ENCODE peak calls at places on chromosomes 6 and 20, in six cellular contexts. One of them, this sample, is unnamed.

GRCh38 chr6:101716810-101717209 is 323.3 kb downstream of the GRIK2 start:
- DNase-seq in suprapubic skin: no peak
- DNase-seq in foreskin keratinocyte: no peak
- DNase-seq in kidney tubule cell: no peak
- DNase-seq in activated CD4-positive, alpha-beta T cell treated with anti-CD3 and anti-CD28 coated beads, Interleukin-2, amount 50 U/mL, for 24 hours: no peak
- DNase-seq in activated CD8-positive, alpha-beta memory T cell treated with anti-CD3 and anti-CD28 coated beads, Interleukin-2, amount 10 ng/mL, durations not matched to agents 7 days and 5 days: no peak
- DNase-seq in this sample: no peak

GRCh38 chr6:23659125-23659524 is 466.9 kb upstream of the NRSN1 start:
- DNase-seq in suprapubic skin: no peak
- DNase-seq in foreskin keratinocyte: no peak
- DNase-seq in kidney tubule cell: peak; percentile 33
- DNase-seq in activated CD4-positive, alpha-beta T cell treated with anti-CD3 and anti-CD28 coated beads, Interleukin-2, amount 50 U/mL, for 24 hours: no peak
- DNase-seq in activated CD8-positive, alpha-beta memory T cell treated with anti-CD3 and anti-CD28 coated beads, Interleukin-2, amount 10 ng/mL, durations not matched to agents 7 days and 5 days: no peak
- DNase-seq in this sample: no peak

GRCh38 chr20:9611921-9612320 is 97.5 kb downstream of the LAMP5 start:
- DNase-seq in suprapubic skin: no peak
- DNase-seq in foreskin keratinocyte: no peak
- DNase-seq in kidney tubule cell: no peak
- DNase-seq in activated CD4-positive, alpha-beta T cell treated with anti-CD3 and anti-CD28 coated beads, Interleukin-2, amount 50 U/mL, for 24 hours: no peak
- DNase-seq in activated CD8-positive, alpha-beta memory T cell treated with anti-CD3 and anti-CD28 coated beads, Interleukin-2, amount 10 ng/mL, durations not matched to agents 7 days and 5 days: no peak
- DNase-seq in this sample: no peak

GRCh38 chr6:166008441-166009369 is 158.9 kb downstream of the TBXT start:
- DNase-seq in suprapubic skin: no peak
- DNase-seq in foreskin keratinocyte: no peak
- DNase-seq in kidney tubule cell: no peak
- DNase-seq in activated CD4-positive, alpha-beta T cell treated with anti-CD3 and anti-CD28 coated beads, Interleukin-2, amount 50 U/mL, for 24 hours: no peak
- DNase-seq in activated CD8-positive, alpha-beta memory T cell treated with anti-CD3 and anti-CD28 coated beads, Interleukin-2, amount 10 ng/mL, durations not matched to agents 7 days and 5 days: no peak
- DNase-seq in this sample: no peak

GRCh38 chr6:128351255-128351514 is 169.2 kb downstream of the PTPRK start:
- DNase-seq in suprapubic skin: no peak
- DNase-seq in foreskin keratinocyte: no peak
- DNase-seq in kidney tubule cell: no peak
- DNase-seq in activated CD4-positive, alpha-beta T cell treated with anti-CD3 and anti-CD28 coated beads, Interleukin-2, amount 50 U/mL, for 24 hours: no peak
- DNase-seq in activated CD8-positive, alpha-beta memory T cell treated with anti-CD3 and anti-CD28 coated beads, Interleukin-2, amount 10 ng/mL, durations not matched to agents 7 days and 5 days: no peak
- DNase-seq in this sample: no peak

GRCh38 chr6:135358251-135358821 is 139.2 kb downstream of the AHI1 start:
- DNase-seq in suprapubic skin: no peak
- DNase-seq in foreskin keratinocyte: peak; percentile 87
- DNase-seq in kidney tubule cell: peak; percentile 75
- DNase-seq in activated CD4-positive, alpha-beta T cell treated with anti-CD3 and anti-CD28 coated beads, Interleukin-2, amount 50 U/mL, for 24 hours: no peak
- DNase-seq in activated CD8-positive, alpha-beta memory T cell treated with anti-CD3 and anti-CD28 coated beads, Interleukin-2, amount 10 ng/mL, durations not matched to agents 7 days and 5 days: no peak
- DNase-seq in this sample: peak; percentile 26

GRCh38 chr6:159829515-159829914 is 29.4 kb downstream of the PNLDC1 start:
- DNase-seq in suprapubic skin: no peak
- DNase-seq in foreskin keratinocyte: peak; percentile 45
- DNase-seq in kidney tubule cell: no peak
- DNase-seq in activated CD4-positive, alpha-beta T cell treated with anti-CD3 and anti-CD28 coated beads, Interleukin-2, amount 50 U/mL, for 24 hours: no peak
- DNase-seq in activated CD8-positive, alpha-beta memory T cell treated with anti-CD3 and anti-CD28 coated beads, Interleukin-2, amount 10 ng/mL, durations not matched to agents 7 days and 5 days: no peak
- DNase-seq in this sample: no peak

GRCh38 chr20:478949-479429 is 16.7 kb upstream of the TBC1D20 start:
- DNase-seq in suprapubic skin: no peak
- DNase-seq in foreskin keratinocyte: peak; percentile 19
- DNase-seq in kidney tubule cell: peak; percentile 63
- DNase-seq in activated CD4-positive, alpha-beta T cell treated with anti-CD3 and anti-CD28 coated beads, Interleukin-2, amount 50 U/mL, for 24 hours: no peak
- DNase-seq in activated CD8-positive, alpha-beta memory T cell treated with anti-CD3 and anti-CD28 coated beads, Interleukin-2, amount 10 ng/mL, durations not matched to agents 7 days and 5 days: no peak
- DNase-seq in this sample: peak; percentile 57

GRCh38 chr6:157033428-157034140 is 256.4 kb downstream of the ARID1B start:
- DNase-seq in suprapubic skin: no peak
- DNase-seq in foreskin keratinocyte: no peak
- DNase-seq in kidney tubule cell: no peak
- DNase-seq in activated CD4-positive, alpha-beta T cell treated with anti-CD3 and anti-CD28 coated beads, Interleukin-2, amount 50 U/mL, for 24 hours: no peak
- DNase-seq in activated CD8-positive, alpha-beta memory T cell treated with anti-CD3 and anti-CD28 coated beads, Interleukin-2, amount 10 ng/mL, durations not matched to agents 7 days and 5 days: no peak
- DNase-seq in this sample: no peak

GRCh38 chr6:121951918-121952379 is 447.5 kb upstream of the HSF2 start:
- DNase-seq in suprapubic skin: no peak
- DNase-seq in foreskin keratinocyte: peak; percentile 78
- DNase-seq in kidney tubule cell: no peak
- DNase-seq in activated CD4-positive, alpha-beta T cell treated with anti-CD3 and anti-CD28 coated beads, Interleukin-2, amount 50 U/mL, for 24 hours: no peak
- DNase-seq in activated CD8-positive, alpha-beta memory T cell treated with anti-CD3 and anti-CD28 coated beads, Interleukin-2, amount 10 ng/mL, durations not matched to agents 7 days and 5 days: no peak
- DNase-seq in this sample: peak; percentile 26

GRCh38 chr6:128135325-128135724 is 234.5 kb upstream of the THEMIS start:
- DNase-seq in suprapubic skin: no peak
- DNase-seq in foreskin keratinocyte: no peak
- DNase-seq in kidney tubule cell: no peak
- DNase-seq in activated CD4-positive, alpha-beta T cell treated with anti-CD3 and anti-CD28 coated beads, Interleukin-2, amount 50 U/mL, for 24 hours: no peak
- DNase-seq in activated CD8-positive, alpha-beta memory T cell treated with anti-CD3 and anti-CD28 coated beads, Interleukin-2, amount 10 ng/mL, durations not matched to agents 7 days and 5 days: no peak
- DNase-seq in this sample: no peak

GRCh38 chr6:126388235-126388634 is 48.3 kb downstream of the CENPW start:
- DNase-seq in suprapubic skin: no peak
- DNase-seq in foreskin keratinocyte: no peak
- DNase-seq in kidney tubule cell: no peak
- DNase-seq in activated CD4-positive, alpha-beta T cell treated with anti-CD3 and anti-CD28 coated beads, Interleukin-2, amount 50 U/mL, for 24 hours: no peak
- DNase-seq in activated CD8-positive, alpha-beta memory T cell treated with anti-CD3 and anti-CD28 coated beads, Interleukin-2, amount 10 ng/mL, durations not matched to agents 7 days and 5 days: no peak
- DNase-seq in this sample: no peak

GRCh38 chr6:53984163-53984562 is 127.1 kb upstream of the MLIP start:
- DNase-seq in suprapubic skin: no peak
- DNase-seq in foreskin keratinocyte: peak; percentile 97
- DNase-seq in kidney tubule cell: peak; percentile 98
- DNase-seq in activated CD4-positive, alpha-beta T cell treated with anti-CD3 and anti-CD28 coated beads, Interleukin-2, amount 50 U/mL, for 24 hours: no peak
- DNase-seq in activated CD8-positive, alpha-beta memory T cell treated with anti-CD3 and anti-CD28 coated beads, Interleukin-2, amount 10 ng/mL, durations not matched to agents 7 days and 5 days: no peak
- DNase-seq in this sample: peak; percentile 95

GRCh38 chr6:24775520-24776058 is 852 bp downstream of the GMNN start:
- DNase-seq in suprapubic skin: no peak
- DNase-seq in foreskin keratinocyte: peak; percentile 57
- DNase-seq in kidney tubule cell: peak; percentile 64
- DNase-seq in activated CD4-positive, alpha-beta T cell treated with anti-CD3 and anti-CD28 coated beads, Interleukin-2, amount 50 U/mL, for 24 hours: no peak
- DNase-seq in activated CD8-positive, alpha-beta memory T cell treated with anti-CD3 and anti-CD28 coated beads, Interleukin-2, amount 10 ng/mL, durations not matched to agents 7 days and 5 days: peak; percentile 46
- DNase-seq in this sample: peak; percentile 25

GRCh38 chr20:33561981-33562601 is 72.2 kb downstream of the CBFA2T2 start:
- DNase-seq in suprapubic skin: peak; percentile 90
- DNase-seq in foreskin keratinocyte: peak; percentile 70
- DNase-seq in kidney tubule cell: peak; percentile 82
- DNase-seq in activated CD4-positive, alpha-beta T cell treated with anti-CD3 and anti-CD28 coated beads, Interleukin-2, amount 50 U/mL, for 24 hours: no peak
- DNase-seq in activated CD8-positive, alpha-beta memory T cell treated with anti-CD3 and anti-CD28 coated beads, Interleukin-2, amount 10 ng/mL, durations not matched to agents 7 days and 5 days: no peak
- DNase-seq in this sample: peak; percentile 85

GRCh38 chr6:21188505-21189223 is 404.9 kb upstream of the SOX4 start:
- DNase-seq in suprapubic skin: no peak
- DNase-seq in foreskin keratinocyte: peak; percentile 81
- DNase-seq in kidney tubule cell: peak; percentile 14
- DNase-seq in activated CD4-positive, alpha-beta T cell treated with anti-CD3 and anti-CD28 coated beads, Interleukin-2, amount 50 U/mL, for 24 hours: no peak
- DNase-seq in activated CD8-positive, alpha-beta memory T cell treated with anti-CD3 and anti-CD28 coated beads, Interleukin-2, amount 10 ng/mL, durations not matched to agents 7 days and 5 days: no peak
- DNase-seq in this sample: peak; percentile 54

GRCh38 chr6:7229376-7230326 is 83.3 kb downstream of the SSR1 start:
- DNase-seq in suprapubic skin: peak; percentile 55
- DNase-seq in foreskin keratinocyte: no peak
- DNase-seq in kidney tubule cell: no peak
- DNase-seq in activated CD4-positive, alpha-beta T cell treated with anti-CD3 and anti-CD28 coated beads, Interleukin-2, amount 50 U/mL, for 24 hours: no peak
- DNase-seq in activated CD8-positive, alpha-beta memory T cell treated with anti-CD3 and anti-CD28 coated beads, Interleukin-2, amount 10 ng/mL, durations not matched to agents 7 days and 5 days: no peak
- DNase-seq in this sample: no peak

GRCh38 chr20:62020935-62021701 is 44.6 kb downstream of the TAF4 start:
- DNase-seq in suprapubic skin: no peak
- DNase-seq in foreskin keratinocyte: no peak
- DNase-seq in kidney tubule cell: no peak
- DNase-seq in activated CD4-positive, alpha-beta T cell treated with anti-CD3 and anti-CD28 coated beads, Interleukin-2, amount 50 U/mL, for 24 hours: no peak
- DNase-seq in activated CD8-positive, alpha-beta memory T cell treated with anti-CD3 and anti-CD28 coated beads, Interleukin-2, amount 10 ng/mL, durations not matched to agents 7 days and 5 days: no peak
- DNase-seq in this sample: no peak

GRCh38 chr6:34059136-34059731 is 86.7 kb downstream of the GRM4 start:
- DNase-seq in suprapubic skin: no peak
- DNase-seq in foreskin keratinocyte: no peak
- DNase-seq in kidney tubule cell: no peak
- DNase-seq in activated CD4-positive, alpha-beta T cell treated with anti-CD3 and anti-CD28 coated beads, Interleukin-2, amount 50 U/mL, for 24 hours: no peak
- DNase-seq in activated CD8-positive, alpha-beta memory T cell treated with anti-CD3 and anti-CD28 coated beads, Interleukin-2, amount 10 ng/mL, durations not matched to agents 7 days and 5 days: no peak
- DNase-seq in this sample: no peak

GRCh38 chr6:81950877-81951276 is 198.4 kb upstream of the TENT5A start:
- DNase-seq in suprapubic skin: no peak
- DNase-seq in foreskin keratinocyte: peak; percentile 51
- DNase-seq in kidney tubule cell: peak; percentile 56
- DNase-seq in activated CD4-positive, alpha-beta T cell treated with anti-CD3 and anti-CD28 coated beads, Interleukin-2, amount 50 U/mL, for 24 hours: no peak
- DNase-seq in activated CD8-positive, alpha-beta memory T cell treated with anti-CD3 and anti-CD28 coated beads, Interleukin-2, amount 10 ng/mL, durations not matched to agents 7 days and 5 days: no peak
- DNase-seq in this sample: peak; percentile 60

GRCh38 chr6:17630511-17631073 is 30.5 kb downstream of the FAM8A1 start:
- DNase-seq in suprapubic skin: no peak
- DNase-seq in foreskin keratinocyte: no peak
- DNase-seq in kidney tubule cell: no peak
- DNase-seq in activated CD4-positive, alpha-beta T cell treated with anti-CD3 and anti-CD28 coated beads, Interleukin-2, amount 50 U/mL, for 24 hours: no peak
- DNase-seq in activated CD8-positive, alpha-beta memory T cell treated with anti-CD3 and anti-CD28 coated beads, Interleukin-2, amount 10 ng/mL, durations not matched to agents 7 days and 5 days: no peak
- DNase-seq in this sample: no peak

GRCh38 chr20:13416531-13416930 is 195.5 kb downstream of the ISM1 start:
- DNase-seq in suprapubic skin: no peak
- DNase-seq in foreskin keratinocyte: no peak
- DNase-seq in kidney tubule cell: no peak
- DNase-seq in activated CD4-positive, alpha-beta T cell treated with anti-CD3 and anti-CD28 coated beads, Interleukin-2, amount 50 U/mL, for 24 hours: no peak
- DNase-seq in activated CD8-positive, alpha-beta memory T cell treated with anti-CD3 and anti-CD28 coated beads, Interleukin-2, amount 10 ng/mL, durations not matched to agents 7 days and 5 days: no peak
- DNase-seq in this sample: no peak

GRCh38 chr20:57238089-57238488 is 28.4 kb downstream of the BMP7 start:
- DNase-seq in suprapubic skin: no peak
- DNase-seq in foreskin keratinocyte: no peak
- DNase-seq in kidney tubule cell: no peak
- DNase-seq in activated CD4-positive, alpha-beta T cell treated with anti-CD3 and anti-CD28 coated beads, Interleukin-2, amount 50 U/mL, for 24 hours: no peak
- DNase-seq in activated CD8-positive, alpha-beta memory T cell treated with anti-CD3 and anti-CD28 coated beads, Interleukin-2, amount 10 ng/mL, durations not matched to agents 7 days and 5 days: no peak
- DNase-seq in this sample: no peak

GRCh38 chr6:84645000-84645399 is 119.4 kb downstream of the TBX18 start:
- DNase-seq in suprapubic skin: no peak
- DNase-seq in foreskin keratinocyte: no peak
- DNase-seq in kidney tubule cell: peak; percentile 66
- DNase-seq in activated CD4-positive, alpha-beta T cell treated with anti-CD3 and anti-CD28 coated beads, Interleukin-2, amount 50 U/mL, for 24 hours: no peak
- DNase-seq in activated CD8-positive, alpha-beta memory T cell treated with anti-CD3 and anti-CD28 coated beads, Interleukin-2, amount 10 ng/mL, durations not matched to agents 7 days and 5 days: no peak
- DNase-seq in this sample: peak; percentile 70

GRCh38 chr20:23510000-23510590 is 19.2 kb downstream of the CST8 start:
- DNase-seq in suprapubic skin: no peak
- DNase-seq in foreskin keratinocyte: peak; percentile 10
- DNase-seq in kidney tubule cell: no peak
- DNase-seq in activated CD4-positive, alpha-beta T cell treated with anti-CD3 and anti-CD28 coated beads, Interleukin-2, amount 50 U/mL, for 24 hours: no peak
- DNase-seq in activated CD8-positive, alpha-beta memory T cell treated with anti-CD3 and anti-CD28 coated beads, Interleukin-2, amount 10 ng/mL, durations not matched to agents 7 days and 5 days: no peak
- DNase-seq in this sample: no peak

GRCh38 chr6:111871207-111871606 is 2.0 kb downstream of the FYN start:
- DNase-seq in suprapubic skin: no peak
- DNase-seq in foreskin keratinocyte: no peak
- DNase-seq in kidney tubule cell: no peak
- DNase-seq in activated CD4-positive, alpha-beta T cell treated with anti-CD3 and anti-CD28 coated beads, Interleukin-2, amount 50 U/mL, for 24 hours: no peak
- DNase-seq in activated CD8-positive, alpha-beta memory T cell treated with anti-CD3 and anti-CD28 coated beads, Interleukin-2, amount 10 ng/mL, durations not matched to agents 7 days and 5 days: peak; percentile 68
- DNase-seq in this sample: no peak

GRCh38 chr6:2763345-2763841 is 1.8 kb upstream of the WRNIP1 start:
- DNase-seq in suprapubic skin: peak; percentile 75
- DNase-seq in foreskin keratinocyte: no peak
- DNase-seq in kidney tubule cell: no peak
- DNase-seq in activated CD4-positive, alpha-beta T cell treated with anti-CD3 and anti-CD28 coated beads, Interleukin-2, amount 50 U/mL, for 24 hours: no peak
- DNase-seq in activated CD8-positive, alpha-beta memory T cell treated with anti-CD3 and anti-CD28 coated beads, Interleukin-2, amount 10 ng/mL, durations not matched to agents 7 days and 5 days: no peak
- DNase-seq in this sample: no peak

GRCh38 chr20:20317195-20318113 is 50.5 kb upstream of the INSM1 start:
- DNase-seq in suprapubic skin: no peak
- DNase-seq in foreskin keratinocyte: no peak
- DNase-seq in kidney tubule cell: no peak
- DNase-seq in activated CD4-positive, alpha-beta T cell treated with anti-CD3 and anti-CD28 coated beads, Interleukin-2, amount 50 U/mL, for 24 hours: no peak
- DNase-seq in activated CD8-positive, alpha-beta memory T cell treated with anti-CD3 and anti-CD28 coated beads, Interleukin-2, amount 10 ng/mL, durations not matched to agents 7 days and 5 days: no peak
- DNase-seq in this sample: no peak

GRCh38 chr6:119384444-119384843 is 34.9 kb upstream of the MAN1A1 start:
- DNase-seq in suprapubic skin: no peak
- DNase-seq in foreskin keratinocyte: no peak
- DNase-seq in kidney tubule cell: no peak
- DNase-seq in activated CD4-positive, alpha-beta T cell treated with anti-CD3 and anti-CD28 coated beads, Interleukin-2, amount 50 U/mL, for 24 hours: no peak
- DNase-seq in activated CD8-positive, alpha-beta memory T cell treated with anti-CD3 and anti-CD28 coated beads, Interleukin-2, amount 10 ng/mL, durations not matched to agents 7 days and 5 days: no peak
- DNase-seq in this sample: no peak

GRCh38 chr6:137133136-137133535 is 40.3 kb downstream of the IL22RA2 start:
- DNase-seq in suprapubic skin: no peak
- DNase-seq in foreskin keratinocyte: no peak
- DNase-seq in kidney tubule cell: no peak
- DNase-seq in activated CD4-positive, alpha-beta T cell treated with anti-CD3 and anti-CD28 coated beads, Interleukin-2, amount 50 U/mL, for 24 hours: no peak
- DNase-seq in activated CD8-positive, alpha-beta memory T cell treated with anti-CD3 and anti-CD28 coated beads, Interleukin-2, amount 10 ng/mL, durations not matched to agents 7 days and 5 days: no peak
- DNase-seq in this sample: no peak

GRCh38 chr6:83879746-83880145 is 20.3 kb downstream of the CYB5R4 start:
- DNase-seq in suprapubic skin: no peak
- DNase-seq in foreskin keratinocyte: no peak
- DNase-seq in kidney tubule cell: peak; percentile 11
- DNase-seq in activated CD4-positive, alpha-beta T cell treated with anti-CD3 and anti-CD28 coated beads, Interleukin-2, amount 50 U/mL, for 24 hours: no peak
- DNase-seq in activated CD8-positive, alpha-beta memory T cell treated with anti-CD3 and anti-CD28 coated beads, Interleukin-2, amount 10 ng/mL, durations not matched to agents 7 days and 5 days: no peak
- DNase-seq in this sample: peak; percentile 16

GRCh38 chr6:154821638-154822037 is 88.4 kb downstream of the SCAF8 start:
- DNase-seq in suprapubic skin: no peak
- DNase-seq in foreskin keratinocyte: no peak
- DNase-seq in kidney tubule cell: no peak
- DNase-seq in activated CD4-positive, alpha-beta T cell treated with anti-CD3 and anti-CD28 coated beads, Interleukin-2, amount 50 U/mL, for 24 hours: no peak
- DNase-seq in activated CD8-positive, alpha-beta memory T cell treated with anti-CD3 and anti-CD28 coated beads, Interleukin-2, amount 10 ng/mL, durations not matched to agents 7 days and 5 days: no peak
- DNase-seq in this sample: no peak

GRCh38 chr20:23050847-23051627 is 1.6 kb upstream of the THBD start:
- DNase-seq in suprapubic skin: peak; percentile 87
- DNase-seq in foreskin keratinocyte: peak; percentile 71
- DNase-seq in kidney tubule cell: peak; percentile 93
- DNase-seq in activated CD4-positive, alpha-beta T cell treated with anti-CD3 and anti-CD28 coated beads, Interleukin-2, amount 50 U/mL, for 24 hours: no peak
- DNase-seq in activated CD8-positive, alpha-beta memory T cell treated with anti-CD3 and anti-CD28 coated beads, Interleukin-2, amount 10 ng/mL, durations not matched to agents 7 days and 5 days: peak; percentile 59
- DNase-seq in this sample: peak; percentile 57